ENCODE peak calls at places on chromosomes 6 and 20, in four cellular contexts. D is OCI-LY7, O is AG09319, Z is progenitor cell of endocrine pancreas. X is an unnamed sample.

GRCh38 chr6:162546905-162547304 is 180.7 kb downstream of the PRKN start:
- DNase-seq in O (no peak), D (no peak), Z (no peak), X (no peak)

GRCh38 chr6:2725999-2726567 is 24.6 kb downstream of the MYLK4 start:
- DNase-seq in O (no peak), Z (no peak), D (no peak), X (peak)

GRCh38 chr6:87968435-87969278 is 79.0 kb upstream of the SPACA1 start:
- DNase-seq in Z (peak), O (no peak), D (peak), X (no peak)

GRCh38 chr6:3534599-3534998 is 77.7 kb upstream of the SLC22A23 start:
- DNase-seq in D (no peak), O (no peak), Z (no peak), X (no peak)

GRCh38 chr6:147033267-147033666 is 170.9 kb upstream of the STXBP5 start:
- DNase-seq in O (peak), D (no peak), Z (no peak), X (no peak)

GRCh38 chr20:44533928-44534327 is 12.1 kb upstream of the SERINC3 start:
- DNase-seq in D (no peak), O (no peak), Z (no peak), X (no peak)

GRCh38 chr6:105839266-105839665 is 246.9 kb upstream of the PRDM1 start:
- DNase-seq in Z (no peak), D (no peak), O (no peak), X (no peak)

GRCh38 chr20:49037962-49038387 is 8.1 kb upstream of the CSE1L start:
- DNase-seq in O (no peak), D (no peak), Z (no peak), X (no peak)

GRCh38 chr6:27889275-27889627 is 22.9 kb downstream of the OR2B2 start:
- DNase-seq in D (no peak), O (no peak), Z (no peak), X (no peak)

GRCh38 chr6:96001891-96002575 is 13.7 kb upstream of the FUT9 start:
- DNase-seq in O (no peak), D (no peak), Z (no peak), X (no peak)

GRCh38 chr6:30893666-30894065 is 9.3 kb downstream of the DDR1 start:
- DNase-seq in Z (no peak), O (no peak), D (no peak), X (no peak)

GRCh38 chr20:42095221-42095620 is 477.0 kb upstream of the CHD6 start:
- DNase-seq in O (no peak), D (no peak), Z (no peak), X (no peak)

GRCh38 chr20:58210398-58210747 is 18.1 kb downstream of the ANKRD60 start:
- DNase-seq in D (no peak), Z (no peak), O (no peak), X (no peak)

GRCh38 chr20:64247970-64248841 is 7.3 kb upstream of the PCMTD2 start:
- DNase-seq in Z (no peak), O (no peak), D (no peak), X (no peak)

GRCh38 chr6:162372092-162372491 is 355.5 kb downstream of the PRKN start:
- DNase-seq in D (no peak), Z (no peak), O (no peak), X (no peak)

GRCh38 chr6:104940881-104941693 is 15.8 kb upstream of the LIN28B start:
- DNase-seq in D (no peak), Z (peak), O (peak), X (no peak)

GRCh38 chr6:67199425-67199824 is 1435.7 kb upstream of the ADGRB3 start:
- DNase-seq in O (no peak), Z (no peak), D (no peak), X (no peak)

GRCh38 chr20:31570735-31571617 is 34.1 kb upstream of the ID1 start:
- DNase-seq in O (no peak), Z (no peak), D (no peak), X (no peak)

GRCh38 chr6:18477301-18477941 is 90.3 kb downstream of the RNF144B start:
- DNase-seq in O (no peak), Z (no peak), D (peak), X (no peak)

GRCh38 chr20:57656821-57657536 is 36.8 kb upstream of the ZBP1 start:
- DNase-seq in Z (no peak), O (no peak), D (no peak), X (peak)

GRCh38 chr6:87583822-87584221 is 6.0 kb downstream of the RARS2 start:
- DNase-seq in D (no peak), Z (no peak), O (no peak), X (no peak)

GRCh38 chr6:52124126-52125121 is 37.0 kb upstream of the PKHD1 start:
- DNase-seq in D (no peak), Z (no peak), O (no peak), X (no peak)

GRCh38 chr6:37022135-37022863 is 16.8 kb downstream of the FGD2 start:
- DNase-seq in D (no peak), Z (no peak), O (no peak), X (no peak)

GRCh38 chr6:156731436-156731835 is 45.7 kb upstream of the ARID1B start:
- DNase-seq in Z (no peak), D (no peak), O (peak), X (no peak)

GRCh38 chr6:150607044-150607650 is 7.5 kb downstream of the PLEKHG1 start:
- DNase-seq in D (no peak), Z (no peak), O (no peak), X (no peak)

GRCh38 chr6:53915292-53915691 is 120.5 kb downstream of the LRRC1 start:
- DNase-seq in Z (no peak), O (no peak), D (no peak), X (no peak)

GRCh38 chr20:20340443-20340842 is 27.5 kb upstream of the INSM1 start:
- DNase-seq in Z (no peak), O (no peak), D (no peak), X (no peak)
- TF ChIP-seq CTCF in Z (no peak), O (no peak), D (no peak), X (no peak)

GRCh38 chr6:99790679-99791078 is 184.0 kb downstream of the PRDM13 start:
- DNase-seq in D (peak), O (no peak), Z (no peak), X (no peak)
- TF ChIP-seq CTCF in D (peak), O (no peak), Z (peak), X (peak)

GRCh38 chr20:4092136-4092479 is 76.8 kb upstream of the RNF24 start:
- DNase-seq in O (no peak), Z (no peak), D (no peak), X (no peak)
- TF ChIP-seq CTCF in O (no peak), Z (no peak), D (no peak), X (no peak)

GRCh38 chr20:63027425-63028389 is 20.9 kb upstream of the BHLHE23 start:
- DNase-seq in O (no peak), Z (no peak), D (peak), X (peak)
- TF ChIP-seq CTCF in O (no peak), Z (no peak), D (no peak), X (peak)

GRCh38 chr20:9458075-9458818 is 56.1 kb upstream of the LAMP5 start:
- DNase-seq in Z (no peak), D (peak), O (no peak), X (no peak)
- TF ChIP-seq CTCF in Z (peak), D (peak), O (peak), X (peak)

X was measured in GM13977.